ENCODE peak calls at places on chromosomes 12 and 14, in ten cellular contexts. E, L, Y, X, B, M, P, O, Q and S are unnamed samples.

GRCh38 chr12:89740943-89741342 is 32.3 kb upstream of the ATP2B1 start:
- DNase-seq in Q (no peak), X (no peak), Y (no peak), P (no peak), E (no peak), L (no peak), O (no peak), M (no peak), B (no peak), S (no peak)

GRCh38 chr12:121981456-121981855 is 40.2 kb upstream of the BCL7A start:
- DNase-seq in X (no peak), L (no peak), Q (no peak), E (no peak), Y (no peak), B (no peak), P (no peak), M (no peak), O (no peak), S (no peak)

GRCh38 chr14:103315941-103316340 is 18.1 kb upstream of the EIF5 start:
- DNase-seq in P (no peak), Y (no peak), L (no peak), O (no peak), X (no peak), M (no peak), Q (no peak), E (no peak), B (no peak), S (no peak)

GRCh38 chr14:97719043-97719442 is 921.9 kb downstream of the VRK1 start:
- DNase-seq in P (no peak), L (no peak), Y (no peak), E (no peak), Q (no peak), O (no peak), M (no peak), B (no peak), X (no peak), S (no peak)

GRCh38 chr12:105084251-105085250 is at the start of gene ALDH1L2:
- DNase-seq in P (peak), B (peak), Y (peak), Q (peak), M (peak), X (peak), O (peak), L (peak), E (peak), S (peak)

GRCh38 chr14:99698642-99699041 is 14.5 kb downstream of the CYP46A1 start:
- DNase-seq in L (no peak), B (no peak), X (no peak), M (peak), O (no peak), Q (no peak), Y (no peak), E (peak), P (no peak), S (no peak)

GRCh38 chr14:105894978-105895881 is 368.8 kb downstream of the TMEM121 start:
- DNase-seq in L (no peak), M (no peak), X (no peak), P (no peak), B (no peak), Q (no peak), E (no peak), Y (no peak), O (no peak), S (no peak)

GRCh38 chr12:131096681-131097181 is 143.0 kb downstream of the ADGRD1 start:
- DNase-seq in M (no peak), X (no peak), L (no peak), E (no peak), Y (no peak), B (no peak), Q (no peak), O (no peak), P (no peak), S (no peak)

GRCh38 chr12:17954788-17955187 is 135.2 kb downstream of the RERGL start:
- DNase-seq in L (no peak), Q (no peak), B (no peak), P (peak), E (peak), M (no peak), O (peak), X (no peak), Y (peak), S (no peak)

GRCh38 chr14:64761441-64762043 is 57.3 kb downstream of the PLEKHG3 start:
- DNase-seq in L (no peak), B (no peak), M (no peak), P (peak), Y (peak), E (no peak), O (no peak), X (no peak), Q (no peak), S (peak)

GRCh38 chr14:25463475-25463874 is 413.5 kb upstream of the STXBP6 start:
- DNase-seq in M (no peak), Y (no peak), X (no peak), P (no peak), L (no peak), Q (no peak), B (no peak), O (no peak), E (no peak), S (no peak)

GRCh38 chr14:100149789-100150611 is 9.4 kb downstream of the DEGS2 start:
- DNase-seq in E (no peak), Q (no peak), L (no peak), Y (no peak), X (no peak), B (peak), O (no peak), M (no peak), P (no peak), S (no peak)

GRCh38 chr12:62684586-62685295 is 218.1 kb downstream of the MON2 start:
- DNase-seq in O (no peak), X (peak), B (no peak), M (peak), Q (peak), Y (no peak), L (peak), P (no peak), E (peak), S (peak)

GRCh38 chr12:48197549-48197966 is 5.5 kb downstream of the OR10AD1 start:
- DNase-seq in E (peak), Y (peak), P (peak), Q (peak), B (no peak), O (peak), X (no peak), L (no peak), M (peak), S (peak)

GRCh38 chr12:4438834-4439596 is 6.6 kb downstream of the FGF6 start:
- DNase-seq in Y (no peak), X (no peak), Q (peak), M (no peak), E (no peak), P (peak), O (no peak), L (no peak), B (no peak), S (no peak)

GRCh38 chr14:67883717-67884116 is 64.1 kb downstream of the RAD51B start:
- DNase-seq in E (peak), B (no peak), O (peak), P (peak), Y (peak), M (peak), L (no peak), X (no peak), Q (no peak), S (peak)

GRCh38 chr12:15883536-15883935 is 1.3 kb downstream of the STRAP start:
- DNase-seq in O (no peak), L (no peak), P (no peak), M (no peak), X (no peak), Y (no peak), Q (no peak), B (no peak), E (no peak), S (no peak)

GRCh38 chr14:54902521-54903420 is at the start of gene GCH1:
- DNase-seq in P (peak), M (peak), L (peak), X (peak), O (peak), E (peak), Q (no peak), B (peak), Y (peak), S (peak)

GRCh38 chr14:24662753-24663152 is 28.8 kb upstream of the GZMB start:
- DNase-seq in Q (no peak), Y (no peak), E (no peak), L (no peak), M (no peak), X (no peak), B (no peak), P (peak), O (no peak), S (no peak)

GRCh38 chr12:20494803-20495202 is 126.5 kb downstream of the PDE3A start:
- DNase-seq in Q (no peak), Y (peak), E (peak), L (no peak), O (no peak), X (no peak), P (no peak), M (no peak), B (no peak), S (no peak)

GRCh38 chr12:63150255-63151060 is 543 bp downstream of the AVPR1A start:
- DNase-seq in Q (no peak), P (no peak), M (no peak), E (no peak), B (no peak), L (peak), Y (peak), X (no peak), O (no peak), S (peak)

GRCh38 chr14:95041477-95042020 is 115.8 kb downstream of the DICER1 start:
- DNase-seq in B (no peak), L (no peak), Y (no peak), P (no peak), Q (peak), O (no peak), M (no peak), X (no peak), E (no peak), S (no peak)

GRCh38 chr14:94009767-94010166 is 12.7 kb downstream of the CCDC197 start:
- DNase-seq in Q (no peak), X (no peak), E (peak), L (no peak), P (no peak), M (peak), O (peak), Y (peak), B (no peak), S (peak)

GRCh38 chr12:13088503-13088902 is 15.0 kb downstream of the GSG1 start:
- DNase-seq in Y (no peak), X (no peak), E (no peak), O (no peak), Q (peak), L (no peak), M (no peak), P (no peak), B (no peak), S (no peak)

GRCh38 chr12:100401660-100402059 is 44.8 kb downstream of the SLC17A8 start:
- DNase-seq in O (no peak), B (no peak), Q (no peak), E (peak), L (no peak), M (peak), P (no peak), Y (peak), X (no peak), S (peak)

GRCh38 chr12:54147186-54147585 is 41.6 kb downstream of the SMUG1 start:
- DNase-seq in Y (no peak), M (no peak), B (no peak), Q (no peak), L (no peak), O (no peak), P (peak), X (no peak), E (no peak), S (no peak)

GRCh38 chr12:31846405-31846804 is 112.8 kb upstream of the RESF1 start:
- DNase-seq in Q (no peak), L (no peak), O (no peak), M (no peak), Y (no peak), B (no peak), X (no peak), P (no peak), E (no peak), S (no peak)

GRCh38 chr12:38523920-38524319 is 207.3 kb downstream of the ALG10B start:
- DNase-seq in B (no peak), X (no peak), E (no peak), P (no peak), L (no peak), Q (no peak), O (no peak), M (no peak), Y (no peak), S (no peak)

DNA sequence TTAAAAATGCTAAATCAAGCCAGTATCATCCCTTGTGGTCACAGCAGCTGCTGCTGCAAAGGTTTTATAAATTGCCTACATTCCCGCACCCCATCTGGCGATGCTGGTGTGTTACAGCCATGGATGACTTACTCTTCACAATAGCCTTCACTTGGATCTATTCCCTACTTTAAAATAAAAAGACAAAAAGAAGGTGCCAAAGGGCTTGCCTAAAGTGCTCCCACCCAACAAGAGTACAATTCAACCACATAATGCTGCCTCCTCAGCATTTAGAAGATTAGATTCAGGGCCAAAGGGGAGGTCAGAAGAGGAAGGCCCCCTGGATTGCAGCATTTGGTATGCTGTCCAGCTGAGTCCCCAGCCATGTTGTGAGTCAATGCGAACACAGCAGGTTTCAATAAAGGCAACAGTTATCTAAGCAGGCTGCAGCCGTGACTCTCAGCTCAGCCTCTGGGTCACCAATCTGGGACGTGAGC is 176.1 kb downstream of the DAD1 start:
- DNase-seq in E (no peak), Y (peak), L (no peak), M (no peak), P (no peak), X (no peak), Q (no peak), O (no peak), B (no peak), S (peak)
- TF ChIP-seq CTCF in E (no peak), Y (peak), L (no peak), M (no peak), P (no peak), X (no peak), Q (no peak), O (no peak), B (no peak), S (peak)

GRCh38 chr14:92546347-92547053 is 32.9 kb downstream of the RIN3 start:
- DNase-seq in Q (no peak), L (no peak), X (no peak), E (peak), M (no peak), P (peak), O (no peak), Y (no peak), B (no peak), S (peak)

GRCh38 chr14:92552066-92552465 is 38.5 kb downstream of the RIN3 start:
- DNase-seq in B (no peak), E (no peak), P (no peak), X (no peak), L (no peak), Y (no peak), O (peak), Q (no peak), M (no peak), S (no peak)

GRCh38 chr14:92551066-92551841 is 37.7 kb downstream of the RIN3 start:
- DNase-seq in B (no peak), E (no peak), Y (no peak), X (no peak), M (no peak), L (no peak), O (peak), P (peak), Q (no peak), S (no peak)

GRCh38 chr14:92549096-92549852 is 35.7 kb downstream of the RIN3 start:
- DNase-seq in E (no peak), Q (no peak), L (peak), B (no peak), Y (no peak), X (no peak), O (no peak), M (no peak), P (no peak), S (no peak)

GRCh38 chr14:92549853-92550244 is 36.3 kb downstream of the RIN3 start:
- DNase-seq in X (no peak), L (peak), Y (no peak), Q (no peak), E (no peak), B (no peak), M (peak), P (peak), O (no peak), S (no peak)
- H3K4me3 ChIP-seq in X (no peak), L (no peak), Y (no peak), Q (no peak), E (no peak), B (no peak), M (no peak), P (no peak), O (no peak), S (no peak)

DNA sequence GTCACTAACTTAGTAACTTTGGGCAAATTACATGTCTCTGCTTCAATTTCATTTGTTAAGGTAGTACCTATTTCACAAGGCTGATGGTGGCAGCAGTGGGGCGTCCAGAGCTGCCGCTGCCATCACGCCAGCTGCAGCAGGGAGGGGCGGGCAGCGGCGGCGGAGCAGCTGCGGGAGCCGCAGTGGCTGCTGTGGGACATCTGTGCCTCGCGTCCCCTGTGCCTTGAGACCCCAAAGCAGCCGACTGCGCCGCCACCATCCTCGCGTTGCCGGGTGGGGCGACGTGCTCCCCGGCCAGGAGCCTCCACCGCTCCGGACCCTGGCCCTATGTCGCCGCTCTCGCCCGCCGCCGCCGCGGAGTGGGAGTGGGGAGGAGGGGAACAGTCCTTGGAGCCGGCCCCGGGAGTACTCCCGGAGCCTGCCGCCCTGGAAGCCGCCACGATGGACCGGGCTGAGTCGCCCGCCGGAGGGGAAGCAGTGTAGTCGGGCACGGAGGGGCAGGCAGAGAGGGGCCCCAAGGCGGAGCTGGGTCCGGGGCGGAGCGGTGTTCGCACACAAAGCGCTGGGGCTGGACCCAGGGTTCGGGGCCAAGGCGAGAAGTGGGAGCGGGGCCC is 51.4 kb downstream of the A2M start:
- DNase-seq in Y (peak), Q (no peak), X (peak), E (peak), B (peak), M (peak), O (peak), L (peak), P (peak), S (peak)
- TF ChIP-seq CTCF in Y (peak), Q (peak), X (no peak), E (peak), B (peak), M (peak), O (peak), L (peak), P (no peak), S (peak)

GRCh38 chr12:94134226-94134795 is 14.1 kb upstream of the PLXNC1 start:
- DNase-seq in M (peak), E (peak), Y (peak), P (peak), X (no peak), O (peak), Q (no peak), L (no peak), B (peak), S (peak)
- H3K4me3 ChIP-seq in M (no peak), E (no peak), Y (no peak), P (no peak), X (no peak), O (no peak), Q (no peak), L (no peak), B (no peak), S (no peak)

GRCh38 chr14:101183376-101184103 is 280.0 kb upstream of the RTL1 start:
- DNase-seq in L (no peak), E (no peak), Q (peak), M (no peak), X (no peak), Y (peak), O (no peak), B (no peak), P (no peak), S (no peak)
- TF ChIP-seq CTCF in L (no peak), E (peak), Q (peak), M (peak), X (no peak), Y (peak), O (no peak), B (peak), P (no peak), S (peak)

GRCh38 chr12:50764861-50765324 is 992 bp downstream of the ATF1 start:
- DNase-seq in Q (no peak), L (no peak), B (no peak), O (peak), M (peak), Y (peak), E (peak), P (no peak), X (no peak), S (peak)

GRCh38 chr12:50763637-50764115 is at the start of gene ATF1:
- DNase-seq in B (peak), L (peak), Q (peak), P (peak), O (peak), Y (peak), M (peak), X (peak), E (peak), S (peak)

GRCh38 chr12:50765325-50765911 is 1.5 kb downstream of the ATF1 start:
- DNase-seq in L (peak), P (peak), O (peak), E (peak), B (no peak), M (peak), Y (peak), X (peak), Q (no peak), S (peak)

DNA sequence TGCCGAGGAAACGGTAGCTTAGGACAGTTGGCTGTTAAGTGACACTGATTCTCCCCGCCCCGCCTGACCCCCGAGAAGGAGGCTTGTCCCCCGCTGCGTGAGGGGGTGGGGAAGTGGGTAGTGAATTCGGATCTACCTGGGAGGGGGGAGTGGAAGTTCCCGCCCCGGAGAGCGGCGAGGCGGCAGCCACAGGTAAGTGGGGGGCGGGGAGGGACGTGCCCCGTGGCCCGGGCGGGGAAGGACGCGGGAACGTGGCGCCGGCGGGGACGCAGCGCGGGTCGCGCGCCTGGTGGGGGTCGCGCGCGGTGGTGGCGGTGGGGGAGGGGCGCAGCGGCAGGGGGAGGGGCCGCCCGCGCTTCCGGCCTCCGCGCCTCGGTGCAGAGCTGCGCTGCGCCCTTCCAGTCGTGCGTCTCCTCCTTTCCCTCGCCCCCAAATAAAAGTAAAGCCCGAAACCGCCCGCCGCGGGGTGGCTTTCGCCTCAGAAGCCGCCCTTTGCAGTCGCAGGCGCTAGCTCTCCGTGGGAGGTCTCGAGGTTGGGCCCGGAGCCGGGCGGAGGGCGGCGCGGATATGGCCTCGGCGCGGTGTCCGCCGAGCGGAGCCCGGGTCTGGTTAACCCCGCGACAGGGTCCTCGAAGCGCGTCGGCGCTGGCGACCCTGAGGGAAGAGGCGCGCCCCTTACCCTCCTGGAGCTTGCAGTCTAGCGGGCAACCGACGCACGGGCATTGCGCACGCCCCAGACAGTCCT is 387 bp downstream of the ATF1 start:
- DNase-seq in Q (no peak), O (peak), B (no peak), E (peak), M (peak), L (no peak), X (no peak), P (peak), Y (peak), S (peak)
- H3K4me3 ChIP-seq in Q (peak), O (peak), B (peak), E (peak), M (peak), L (peak), X (peak), P (peak), Y (peak), S (peak)

DNA sequence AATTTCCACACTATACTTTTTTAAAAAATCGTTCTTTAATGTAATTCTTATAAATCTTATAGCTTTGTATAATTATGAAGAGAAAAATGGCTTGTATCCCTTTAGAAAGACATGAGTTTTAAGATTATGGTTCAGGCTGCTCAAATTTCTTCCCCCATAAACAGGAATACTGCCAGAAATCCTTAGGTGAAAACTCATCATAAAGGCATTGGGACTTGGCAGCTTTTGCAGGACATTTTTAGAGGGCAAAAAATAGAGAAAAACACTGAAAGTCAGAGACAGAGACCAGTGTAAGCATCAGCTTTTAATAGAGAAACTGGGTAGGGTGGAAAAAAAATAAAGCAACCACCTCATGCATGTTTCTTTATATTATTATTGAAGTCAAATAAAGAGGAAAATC is 29.1 kb downstream of the LRRK2 start:
- DNase-seq in L (no peak), E (peak), P (no peak), B (no peak), X (no peak), O (no peak), Q (no peak), M (peak), Y (peak), S (peak)
- TF ChIP-seq CTCF in L (no peak), E (no peak), P (no peak), B (no peak), X (no peak), O (no peak), Q (no peak), M (no peak), Y (no peak), S (no peak)

GRCh38 chr14:89881839-89882238 is 72.7 kb downstream of the EFCAB11 start:
- DNase-seq in O (no peak), P (no peak), M (no peak), L (no peak), Q (no peak), X (no peak), Y (no peak), B (no peak), E (no peak), S (no peak)
- H3K4me3 ChIP-seq in O (no peak), P (no peak), M (no peak), L (no peak), Q (no peak), X (no peak), Y (no peak), B (no peak), E (no peak), S (no peak)